ENCODE peak calls at places on chromosomes 12 and 14, in four cellular contexts. V is neural crest cell, H is dorsolateral prefrontal cortex, D is HCT116. F is an unnamed sample.

GRCh38 chr12:49636979-49637378 is 13.6 kb downstream of the PRPF40B start:
- DNase-seq in H (no peak), V (peak; percentile 39), D (peak; percentile 22), F (no peak)

GRCh38 chr12:96136129-96136528 is 58.0 kb upstream of the ELK3 start:
- DNase-seq in V (no peak), D (no peak), H (no peak), F (no peak)

GRCh38 chr12:63362801-63363200 is 211.8 kb upstream of the AVPR1A start:
- DNase-seq in V (no peak), H (no peak), D (no peak), F (no peak)

GRCh38 chr14:54564799-54565235 is 2.1 kb upstream of the SAMD4A start:
- DNase-seq in D (no peak), V (no peak), H (no peak), F (peak; percentile 37)

GRCh38 chr14:93317200-93317599 is 15.6 kb downstream of the BTBD7 start:
- DNase-seq in D (no peak), V (no peak), H (no peak), F (no peak)

GRCh38 chr12:80857311-80857710 is 80.4 kb downstream of the LIN7A start:
- DNase-seq in D (no peak), V (no peak), H (no peak), F (no peak)

GRCh38 chr14:68910540-68910939 is 68.6 kb downstream of the ACTN1 start:
- DNase-seq in D (no peak), V (no peak), H (no peak), F (no peak)

GRCh38 chr14:64422753-64423152 is 34.6 kb downstream of the MTHFD1 start:
- DNase-seq in V (no peak), D (no peak), H (no peak), F (no peak)

GRCh38 chr14:54722791-54723432 is 156.0 kb downstream of the SAMD4A start:
- DNase-seq in H (no peak), D (no peak), V (no peak), F (peak; percentile 34)

GRCh38 chr12:4353785-4354208 is 25.7 kb downstream of the FGF23 start:
- DNase-seq in V (no peak), D (no peak), H (no peak), F (peak; percentile 43)

GRCh38 chr12:25694072-25694471 is 141.0 kb upstream of the LMNTD1 start:
- DNase-seq in H (no peak), D (no peak), V (no peak), F (peak; percentile 13)

GRCh38 chr14:22520235-22520634 is 68.8 kb downstream of the DAD1 start:
- DNase-seq in V (no peak), D (no peak), H (no peak), F (peak; percentile 70)

GRCh38 chr14:53663709-53664108 is 292.9 kb downstream of the BMP4 start:
- DNase-seq in V (no peak), H (no peak), D (peak; percentile 47), F (no peak)

GRCh38 chr12:114167431-114167830 is 201.3 kb upstream of the RBM19 start:
- DNase-seq in V (no peak), D (no peak), H (no peak), F (no peak)

GRCh38 chr12:14239935-14240872 is 125.3 kb upstream of the ATF7IP start:
- DNase-seq in H (no peak), D (no peak), V (no peak), F (no peak)

GRCh38 chr12:89258240-89258969 is 93.9 kb downstream of the DUSP6 start:
- DNase-seq in D (no peak), V (no peak), H (no peak), F (no peak)

GRCh38 chr12:121955258-121956040 is 37.1 kb downstream of the CFAP251 start:
- DNase-seq in D (peak; percentile 24), H (no peak), V (no peak), F (no peak)

GRCh38 chr14:51576899-51577298 is 74.8 kb upstream of the FRMD6 start:
- DNase-seq in H (no peak), D (no peak), V (no peak), F (no peak)

GRCh38 chr14:33714527-33715222 is 236.2 kb downstream of the EGLN3 start:
- DNase-seq in H (no peak), V (no peak), D (no peak), F (no peak)

GRCh38 chr14:68468437-68469207 is 324.2 kb downstream of the ZFP36L1 start:
- DNase-seq in V (no peak), D (no peak), H (no peak), F (peak; percentile 61)

GRCh38 chr12:15979096-15980091 is 68.3 kb downstream of the DERA start:
- DNase-seq in D (no peak), V (no peak), H (no peak), F (peak; percentile 21)
- TF ChIP-seq CTCF in D (no peak), V (peak; percentile 68), H (peak; percentile 17), F (no peak)

DNA sequence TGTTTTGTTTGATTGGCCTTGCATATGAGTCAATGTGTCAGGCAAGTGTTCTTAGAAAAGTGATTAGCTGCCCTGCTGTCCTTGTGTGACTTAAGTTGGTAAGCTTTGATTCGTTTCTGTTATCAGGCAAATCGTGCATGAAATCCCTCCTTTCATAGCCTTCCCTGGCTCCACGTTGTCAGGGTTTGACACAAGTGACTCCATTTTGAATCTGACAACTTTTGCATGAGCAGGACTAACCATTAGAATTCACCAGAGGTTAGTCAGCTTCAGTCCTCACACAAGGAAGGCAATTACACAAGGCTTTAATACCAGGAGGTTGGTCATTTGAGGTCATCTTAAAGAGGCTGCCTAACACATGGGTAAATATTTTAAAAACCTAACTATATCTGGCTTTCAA is 68.2 kb downstream of the GPATCH2L start:
- DNase-seq in H (no peak), V (no peak), D (no peak), F (no peak)
- TF ChIP-seq CTCF in H (no peak), V (no peak), D (no peak), F (no peak)

DNA sequence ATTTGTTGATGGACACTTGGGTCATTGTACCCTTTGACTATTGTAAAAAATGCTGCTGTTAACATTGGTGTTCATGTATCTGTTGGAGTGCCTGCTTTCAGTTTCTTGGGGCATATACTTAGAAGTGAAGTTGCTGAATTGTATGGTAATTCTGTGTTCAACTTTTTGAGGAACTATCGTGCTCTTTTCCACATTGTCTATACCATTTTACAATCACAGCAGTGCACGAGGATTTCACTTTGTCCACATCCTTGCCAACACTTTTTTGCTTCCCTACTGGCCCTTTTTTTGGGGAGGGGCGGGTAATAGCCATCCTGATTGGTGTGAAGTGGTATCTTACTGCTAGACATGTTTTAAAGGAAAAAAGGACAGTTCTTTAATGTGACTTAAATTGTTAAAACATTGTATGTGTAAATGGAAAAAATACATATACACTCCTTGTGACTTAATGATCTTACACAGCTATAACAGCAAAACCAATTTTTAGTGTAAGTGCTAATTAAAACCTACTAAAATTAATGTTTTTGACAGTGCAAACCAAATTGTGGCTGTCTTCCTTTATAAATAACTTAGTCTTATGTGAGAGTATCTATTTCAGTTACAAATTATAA is 52.7 kb downstream of the WNK1 start:
- DNase-seq in V (no peak), D (no peak), H (no peak), F (no peak)
- TF ChIP-seq CTCF in V (no peak), D (no peak), H (no peak), F (no peak)

DNA sequence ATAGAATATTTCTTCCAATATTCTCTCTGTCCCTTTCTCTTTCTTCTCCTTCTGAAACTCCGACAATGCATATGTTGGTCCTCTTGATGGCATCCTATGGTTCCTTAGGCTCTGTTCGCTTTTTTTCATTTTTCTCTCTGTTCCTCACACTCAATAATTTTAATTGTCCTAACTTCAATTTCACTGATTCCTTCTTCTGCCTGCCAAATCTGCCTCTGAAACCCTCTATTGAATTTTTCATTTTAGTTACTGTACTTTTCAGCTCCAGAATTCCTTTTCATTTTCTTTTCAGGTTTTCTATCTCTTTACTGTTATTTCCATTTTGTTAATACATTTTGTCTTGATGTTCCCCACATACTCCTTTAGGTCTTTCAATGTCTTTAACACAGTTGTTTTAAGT is 67.0 kb upstream of the TTC7B start:
- DNase-seq in D (no peak), V (no peak), H (no peak), F (no peak)
- TF ChIP-seq CTCF in D (no peak), V (no peak), H (no peak), F (no peak)

DNA sequence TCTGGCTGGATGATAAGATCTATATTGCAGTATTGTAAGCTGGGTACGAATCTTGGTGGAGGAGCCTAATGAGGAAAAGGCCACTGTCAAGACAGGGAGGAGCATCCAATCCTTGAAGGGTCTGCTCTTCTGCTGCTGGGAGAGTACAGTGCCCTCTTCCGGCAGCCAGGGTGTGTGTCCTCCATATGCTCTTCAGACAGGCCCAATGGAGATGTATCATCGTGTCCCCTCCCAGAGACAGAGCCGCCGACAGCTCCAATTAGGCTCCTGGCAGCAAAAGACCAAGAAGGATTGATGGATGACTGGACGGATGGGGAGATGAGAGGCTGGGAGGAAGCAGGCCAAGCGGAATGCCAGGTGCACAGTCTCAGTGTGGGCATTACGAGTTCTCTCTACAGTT is 51.6 kb upstream of the PIWIL1 start:
- DNase-seq in D (no peak), V (peak; percentile 20), H (no peak), F (no peak)
- TF ChIP-seq CTCF in D (no peak), V (peak; percentile 53), H (no peak), F (no peak)

GRCh38 chr12:75438052-75438754 is 42.4 kb upstream of the GLIPR1 start:
- DNase-seq in H (no peak), V (no peak), D (no peak), F (peak; percentile 8)

GRCh38 chr12:75439930-75440329 is 40.6 kb upstream of the GLIPR1 start:
- DNase-seq in V (no peak), D (no peak), H (no peak), F (no peak)

GRCh38 chr12:75439048-75439447 is 41.5 kb upstream of the GLIPR1 start:
- DNase-seq in D (no peak), H (no peak), V (no peak), F (no peak)

GRCh38 chr12:75437564-75437963 is 43.0 kb upstream of the GLIPR1 start:
- DNase-seq in H (no peak), D (no peak), V (no peak), F (no peak)
- TF ChIP-seq CTCF in H (no peak), D (no peak), V (no peak), F (no peak)

F was measured in RWPE1.